ENCODE peak calls at places on chromosomes 11 and 22, in nine cellular contexts. F is right cardiac atrium, J is left lung, P is heart left ventricle, K is OCI-LY7, C is heart right ventricle, G is GM12864, W is neuronal stem cell, H is astrocyte of the cerebellum. U is an unnamed sample.
A peak's percentile ranks its signal among the peaks of the same experiment; 100 is the strongest.

GRCh38 chr11:34745209-34745608 is 124.3 kb downstream of the EHF start:
- DNase-seq in F (no peak), K (no peak), W (no peak), P (no peak), J (no peak), C (no peak), H (no peak), G (no peak), U (no peak)

GRCh38 chr11:75428301-75428724 is 4.7 kb downstream of the KLHL35 start:
- DNase-seq in K (peak; percentile 51), H (peak; percentile 67), F (peak; percentile 95), C (peak; percentile 84), P (peak; percentile 89), J (peak; percentile 92), G (peak; percentile 83), W (no peak), U (peak; percentile 90)

GRCh38 chr11:653837-654236 is 16.8 kb downstream of the DRD4 start:
- DNase-seq in F (peak; percentile 32), G (no peak), C (no peak), W (no peak), K (no peak), H (no peak), J (no peak), P (no peak), U (no peak)

GRCh38 chr11:57219021-57219627 is 17.9 kb downstream of the APLNR start:
- DNase-seq in J (no peak), G (no peak), C (no peak), K (no peak), P (no peak), H (no peak), W (no peak), F (no peak), U (no peak)

GRCh38 chr11:114774599-114775365 is 96.5 kb downstream of the NXPE2 start:
- DNase-seq in K (peak; percentile 40), W (peak; percentile 87), H (peak; percentile 43), P (no peak), G (no peak), C (no peak), F (peak; percentile 43), J (no peak), U (peak; percentile 71)

GRCh38 chr11:76962583-76963416 is 71.4 kb upstream of the B3GNT6 start:
- DNase-seq in K (no peak), P (no peak), H (no peak), W (no peak), F (no peak), C (no peak), J (no peak), G (no peak), U (no peak)

GRCh38 chr22:42468841-42469240 is 36.6 kb upstream of the NFAM1 start:
- DNase-seq in P (no peak), H (no peak), K (no peak), C (no peak), W (no peak), J (no peak), G (no peak), F (no peak), U (no peak)

GRCh38 chr11:103529217-103529684 is 420.0 kb downstream of the DYNC2H1 start:
- DNase-seq in H (no peak), C (no peak), J (no peak), F (no peak), G (no peak), K (no peak), W (no peak), P (no peak), U (no peak)

GRCh38 chr11:96798445-96798844 is 408.6 kb downstream of the JRKL start:
- DNase-seq in W (no peak), J (no peak), C (no peak), F (no peak), K (no peak), G (no peak), H (no peak), P (no peak), U (no peak)

GRCh38 chr11:64743591-64744543 is at the start of gene RASGRP2:
- DNase-seq in W (no peak), J (peak; percentile 81), K (peak; percentile 89), G (no peak), F (peak; percentile 95), C (peak; percentile 92), H (no peak), P (peak; percentile 96), U (no peak)

GRCh38 chr11:82406611-82407010 is 327.1 kb downstream of the FAM181B start:
- DNase-seq in J (no peak), W (no peak), F (no peak), G (no peak), K (no peak), H (no peak), P (no peak), C (no peak), U (no peak)

GRCh38 chr11:71568707-71569349 is 3.5 kb downstream of the KRTAP5-10 start:
- DNase-seq in P (no peak), W (no peak), J (no peak), G (no peak), H (no peak), K (no peak), C (no peak), F (no peak), U (no peak)

GRCh38 chr11:128359515-128359914 is 227.8 kb downstream of the ETS1 start:
- DNase-seq in J (no peak), W (no peak), K (no peak), P (no peak), F (no peak), H (no peak), C (no peak), G (no peak), U (no peak)

GRCh38 chr22:26587991-26588613 is 1.8 kb downstream of the TPST2 start:
- DNase-seq in H (no peak), F (no peak), W (no peak), C (no peak), J (no peak), K (no peak), P (no peak), G (no peak), U (no peak)

GRCh38 chr22:26585104-26585790 is 4.7 kb downstream of the TPST2 start:
- DNase-seq in G (no peak), F (peak; percentile 89), K (no peak), C (peak; percentile 81), P (peak; percentile 85), W (no peak), J (peak; percentile 72), H (peak; percentile 19), U (no peak)

GRCh38 chr22:26589367-26589844 is 526 bp downstream of the TPST2 start:
- DNase-seq in C (peak; percentile 23), H (no peak), J (peak; percentile 60), K (peak; percentile 28), F (peak; percentile 73), P (peak; percentile 55), G (no peak), W (peak; percentile 17), U (no peak)

GRCh38 chr22:26588749-26589366 is 1.1 kb downstream of the TPST2 start:
- DNase-seq in W (no peak), H (no peak), G (no peak), C (no peak), F (no peak), J (no peak), P (no peak), K (no peak), U (no peak)

DNA sequence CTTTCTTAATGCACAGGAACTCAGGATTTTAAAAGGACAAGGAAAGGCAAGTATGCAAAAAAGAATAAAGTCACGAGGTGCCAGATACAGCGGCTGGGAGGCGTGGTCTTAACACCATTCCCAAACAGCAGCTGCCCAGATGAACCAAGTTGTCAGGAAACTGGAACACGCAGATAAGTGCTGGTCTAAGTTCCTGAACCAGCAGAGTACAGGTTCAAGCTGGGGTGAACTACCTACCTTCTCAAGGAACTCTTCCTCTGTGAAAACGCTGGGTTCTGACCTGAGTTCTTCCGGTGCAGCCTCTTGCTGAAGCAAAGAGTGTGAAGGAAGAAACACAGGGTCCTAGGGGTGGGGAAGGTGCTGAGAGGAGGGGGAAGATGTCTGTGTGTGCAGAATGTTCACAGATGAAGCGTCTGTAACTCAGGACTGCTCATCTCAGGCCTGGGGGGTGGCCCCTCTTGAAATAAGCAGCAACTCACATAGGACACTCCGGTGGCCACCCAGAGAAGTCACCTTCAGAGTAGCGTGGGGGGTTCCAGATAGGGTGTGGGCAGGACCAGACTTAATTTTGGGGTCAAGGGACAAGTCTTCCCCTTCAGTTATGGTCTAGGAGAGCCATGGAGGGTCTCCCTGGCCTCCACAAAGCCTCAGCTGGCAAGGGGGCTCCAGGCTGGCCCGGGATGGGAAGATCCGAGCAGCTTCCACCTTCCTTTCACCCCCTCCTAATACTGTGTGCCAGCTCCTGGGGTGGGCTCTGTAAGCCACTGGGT is 3.2 kb downstream of the TPST2 start:
- DNase-seq in F (no peak), P (no peak), H (no peak), G (no peak), C (no peak), K (no peak), J (no peak), W (no peak), U (no peak)
- H3K4me3 ChIP-seq in F (no peak overlapping the region), P (no peak overlapping the region), H (no peak overlapping the region), G (no peak overlapping the region), C (no peak overlapping the region), K (no peak overlapping the region), J (peak overlapping the region; percentile 16), W (no peak overlapping the region), U (peak overlapping the region; percentile 33)

DNA sequence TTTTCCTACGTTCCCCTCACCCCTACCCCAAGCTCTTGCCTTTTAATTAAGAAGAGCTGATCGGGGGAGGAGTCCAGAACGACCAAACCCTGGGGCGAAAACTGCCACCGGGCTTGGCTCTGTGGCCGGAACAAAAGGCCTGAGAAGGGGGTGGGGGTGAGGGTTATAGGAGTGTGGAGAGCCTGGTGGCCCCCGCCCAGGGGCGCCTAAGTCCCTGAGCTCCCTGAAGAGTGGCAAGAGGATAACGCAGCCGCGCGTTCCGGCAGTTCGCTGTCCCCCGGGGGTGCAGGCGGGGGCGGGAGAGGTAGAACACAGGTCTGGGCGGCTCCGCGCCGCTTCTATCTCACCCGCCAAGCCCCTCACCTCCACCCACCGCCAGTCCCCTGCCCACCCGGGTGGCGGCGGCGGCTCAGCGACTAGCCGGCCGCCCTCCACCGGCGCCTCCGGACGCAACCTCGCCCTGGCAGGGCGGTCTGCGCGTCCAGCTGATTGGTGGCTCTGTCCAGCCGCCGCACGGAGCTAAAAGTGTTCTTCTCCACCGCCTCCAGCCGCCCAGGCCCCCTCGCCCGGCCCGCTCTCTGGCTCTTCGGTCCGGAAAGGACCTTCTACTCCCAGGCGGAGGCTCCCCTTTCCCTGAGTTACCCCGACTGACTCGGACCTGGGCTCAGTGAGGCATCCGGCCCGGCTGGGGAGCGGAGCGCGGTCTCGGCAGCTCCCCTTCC is 18.8 kb upstream of the BDNF start:
- DNase-seq in K (no peak), W (peak; percentile 70), H (no peak), C (peak; percentile 32), P (peak; percentile 58), J (no peak), G (no peak), F (peak; percentile 60), U (no peak)
- H3K4me3 ChIP-seq in K (no peak overlapping the region), W (peak overlapping the region; percentile 59), H (peak overlapping the region; percentile 72), C (peak overlapping the region; percentile 47), P (peak overlapping the region; percentile 48), J (peak overlapping the region; percentile 27), G (no peak overlapping the region), F (peak overlapping the region; percentile 51), U (peak overlapping the region; percentile 70)

GRCh38 chr22:43923191-43923590 is 414 bp upstream of the PNPLA3 start:
- DNase-seq in J (no peak), C (no peak), P (no peak), G (no peak), W (no peak), K (no peak), H (no peak), F (no peak), U (no peak)
- H3K4me3 ChIP-seq in J (peak overlapping the region; percentile 57), C (peak overlapping the region; percentile 66), P (peak overlapping the region; percentile 63), G (peak overlapping the region; percentile 26), W (peak overlapping the region; percentile 75), K (no peak overlapping the region), H (peak overlapping the region; percentile 30), F (peak overlapping the region; percentile 33), U (no peak overlapping the region)

GRCh38 chr22:26700462-26700861 is 43.1 kb downstream of the MIAT start:
- DNase-seq in H (no peak), F (no peak), K (no peak), G (no peak), J (no peak), W (no peak), P (no peak), C (no peak), U (no peak)
- H3K4me3 ChIP-seq in H (no peak overlapping the region), F (no peak overlapping the region), K (no peak overlapping the region), G (no peak overlapping the region), J (no peak overlapping the region), W (no peak overlapping the region), P (no peak overlapping the region), C (no peak overlapping the region), U (no peak overlapping the region)